ENCODE peak calls at places on chromosomes 3 and 15, in five cellular contexts. S is foreskin keratinocyte, T is left ventricle myocardium superior, F is fibroblast of the aortic adventitia, G is left colon. X is an unnamed sample.

GRCh38 chr15:28021281-28022039 is 77.7 kb downstream of the OCA2 start:
- DNase-seq in G (no peak), S (peak; percentile 14), F (no peak), T (peak; percentile 58), X (peak; percentile 34)

GRCh38 chr3:112086857-112087524 is 802 bp downstream of the C3orf52 start:
- DNase-seq in T (no peak), G (no peak), S (no peak), F (peak; percentile 47), X (peak; percentile 25)

GRCh38 chr3:10119376-10119775 is 3.9 kb downstream of the BRK1 start:
- DNase-seq in F (no peak), T (no peak), S (no peak), G (no peak), X (no peak)

GRCh38 chr3:127067116-127067910 is 84.4 kb downstream of the PLXNA1 start:
- DNase-seq in G (no peak), S (no peak), F (no peak), T (peak; percentile 8), X (no peak)

GRCh38 chr3:4633078-4634004 is 140.2 kb downstream of the ITPR1 start:
- DNase-seq in S (no peak), G (no peak), F (peak; percentile 80), T (no peak), X (peak; percentile 85)

GRCh38 chr3:69929019-69929418 is 70.5 kb upstream of the SAMMSON start:
- DNase-seq in S (no peak), F (no peak), G (no peak), T (peak; percentile 28), X (no peak)

GRCh38 chr3:71051893-71052687 is 531.4 kb downstream of the FOXP1 start:
- DNase-seq in S (no peak), T (no peak), F (peak; percentile 68), G (no peak), X (peak; percentile 62)

GRCh38 chr3:30114918-30115317 is 491.5 kb upstream of the TGFBR2 start:
- DNase-seq in T (no peak), G (no peak), F (no peak), S (no peak), X (no peak)

GRCh38 chr15:22908830-22909229 is 70.4 kb downstream of the NIPA2 start:
- DNase-seq in F (no peak), T (no peak), S (no peak), G (no peak), X (no peak)

GRCh38 chr15:67680645-67681044 is 138.1 kb downstream of the MAP2K5 start:
- DNase-seq in F (peak; percentile 51), T (no peak), S (no peak), G (no peak), X (peak; percentile 55)

GRCh38 chr15:26736502-26737248 is 36.2 kb downstream of the GABRB3 start:
- DNase-seq in F (no peak), S (no peak), G (no peak), T (no peak), X (no peak)

GRCh38 chr3:149448331-149448831 is 26.1 kb upstream of the TM4SF4 start:
- DNase-seq in S (peak; percentile 51), F (peak; percentile 77), T (no peak), G (no peak), X (peak; percentile 52)

GRCh38 chr3:184078851-184079250 is 18.0 kb upstream of the HTR3E start:
- DNase-seq in S (no peak), F (peak; percentile 26), T (no peak), G (no peak), X (peak; percentile 14)

GRCh38 chr15:44541282-44541958 is 4.5 kb downstream of the EIF3J start:
- DNase-seq in F (peak; percentile 93), S (peak; percentile 23), T (no peak), G (no peak), X (peak; percentile 90)

GRCh38 chr3:183984749-183985729 is 32.6 kb downstream of the ABCC5 start:
- DNase-seq in S (no peak), T (no peak), G (no peak), F (no peak), X (no peak)

GRCh38 chr3:150751781-150752263 is 11.1 kb downstream of the SIAH2 start:
- DNase-seq in T (no peak), F (no peak), S (peak; percentile 77), G (no peak), X (no peak)

GRCh38 chr3:23888617-23889228 is 28.1 kb downstream of the NKIRAS1 start:
- DNase-seq in F (peak; percentile 76), T (no peak), G (no peak), S (no peak), X (peak; percentile 76)

GRCh38 chr3:36496734-36497133 is 116.4 kb downstream of the STAC start:
- DNase-seq in F (peak; percentile 93), G (no peak), T (no peak), S (no peak), X (peak; percentile 68)

GRCh38 chr15:39783244-39783820 is 691 bp upstream of the FSIP1 start:
- DNase-seq in T (no peak), G (no peak), F (no peak), S (no peak), X (no peak)

GRCh38 chr3:71647751-71648150 is 64.2 kb upstream of the FOXP1 start:
- DNase-seq in G (no peak), T (no peak), F (no peak), S (no peak), X (no peak)

GRCh38 chr3:90184861-90185260 is 1077.4 kb downstream of the EPHA3 start:
- DNase-seq in G (no peak), F (peak; percentile 8), T (no peak), S (no peak), X (peak; percentile 53)

GRCh38 chr3:101170047-101170771 is 150.2 kb downstream of the IMPG2 start:
- DNase-seq in T (peak; percentile 29), F (peak; percentile 52), G (no peak), S (no peak), X (peak; percentile 22)

GRCh38 chr3:107110596-107111305 is 266.5 kb upstream of the CCDC54 start:
- DNase-seq in G (no peak), T (no peak), F (no peak), S (no peak), X (no peak)

GRCh38 chr15:101182215-101182614 is 69.6 kb downstream of the CHSY1 start:
- DNase-seq in G (no peak), S (no peak), F (no peak), T (no peak), X (no peak)

GRCh38 chr3:118823626-118824025 is 211.0 kb downstream of the IGSF11 start:
- DNase-seq in S (no peak), F (no peak), T (no peak), G (no peak), X (no peak)

GRCh38 chr3:14113964-14114667 is 10.6 kb downstream of the CHCHD4 start:
- DNase-seq in S (no peak), F (no peak), T (no peak), G (no peak), X (no peak)

GRCh38 chr3:21062724-21063436 is 688.1 kb downstream of the ZNF385D start:
- DNase-seq in F (peak; percentile 42), S (no peak), G (no peak), T (no peak), X (peak; percentile 69)

GRCh38 chr3:99503350-99503749 is 135.0 kb upstream of the COL8A1 start:
- DNase-seq in S (no peak), F (peak; percentile 42), G (no peak), T (no peak), X (peak; percentile 50)

GRCh38 chr3:169662215-169663070 is 1.1 kb downstream of the MECOM start:
- DNase-seq in F (peak; percentile 77), T (peak; percentile 80), G (peak; percentile 71), S (no peak), X (peak; percentile 85)

GRCh38 chr15:70584838-70585706 is 178.3 kb downstream of the UACA start:
- DNase-seq in S (no peak), T (peak; percentile 50), F (no peak), G (no peak), X (no peak)

GRCh38 chr15:40029979-40030893 is 8.7 kb downstream of the SRP14 start:
- DNase-seq in F (peak; percentile 23), T (no peak), G (no peak), S (no peak), X (peak; percentile 47)

GRCh38 chr3:128217702-128218475 is 64.6 kb downstream of the EEFSEC start:
- DNase-seq in T (no peak), G (no peak), F (peak; percentile 61), S (no peak), X (peak; percentile 74)

X was measured in fibroblast of pulmonary artery.